ENCODE peak calls at places on chromosome 21, in four cellular contexts. K, E, W and O are unnamed samples.

GRCh38 chr21:44485796-44486195 is 30.5 kb downstream of the LRRC3 start:
- DNase-seq in W (no peak), E (no peak), K (no peak), O (no peak)

GRCh38 chr21:39885119-39885848 is 18.0 kb downstream of the PCP4 start:
- DNase-seq in W (peak), E (no peak), K (no peak), O (no peak)

GRCh38 chr21:34802180-34802899 is 133.5 kb downstream of the CLIC6 start:
- DNase-seq in W (no peak), K (no peak), E (no peak), O (no peak)

GRCh38 chr21:32569261-32570230 is 15.8 kb downstream of the TCP10L start:
- DNase-seq in W (peak), E (peak), K (peak), O (peak)

GRCh38 chr21:41703857-41704501 is 62.9 kb downstream of the RIPK4 start:
- DNase-seq in W (no peak), K (no peak), E (no peak), O (no peak)

GRCh38 chr21:42833859-42834729 is 45.2 kb downstream of the WDR4 start:
- DNase-seq in K (no peak), W (no peak), E (no peak), O (no peak)

GRCh38 chr21:34613679-34614442 is 1.1 kb downstream of the RCAN1 start:
- DNase-seq in W (peak), E (no peak), K (no peak), O (no peak)

GRCh38 chr21:18499761-18500376 is 96.3 kb upstream of the TMPRSS15 start:
- DNase-seq in E (no peak), K (peak), W (no peak), O (peak)

GRCh38 chr21:45115141-45115540 is 40.8 kb downstream of the ADARB1 start:
- DNase-seq in K (no peak), E (no peak), W (no peak), O (no peak)

GRCh38 chr21:46118871-46119564 is 21.1 kb downstream of the COL6A2 start:
- DNase-seq in K (peak), W (no peak), E (no peak), O (peak)

GRCh38 chr21:16978309-16978895 is 534.4 kb upstream of the CXADR start:
- DNase-seq in K (no peak), E (no peak), W (no peak), O (no peak)

GRCh38 chr21:41523175-41523574 is 15.2 kb upstream of the TMPRSS2 start:
- DNase-seq in E (no peak), W (no peak), K (no peak), O (no peak)

GRCh38 chr21:44556879-44557278 is 1.7 kb downstream of the KRTAP10-3 start:
- DNase-seq in E (no peak), K (no peak), W (no peak), O (no peak)

GRCh38 chr21:31731112-31731801 is 661 bp downstream of the SCAF4 start:
- DNase-seq in E (peak), K (peak), W (no peak), O (peak)

GRCh38 chr21:27393726-27394125 is 426.8 kb upstream of the ADAMTS5 start:
- DNase-seq in E (no peak), W (no peak), K (no peak), O (no peak)

GRCh38 chr21:39805983-39806382 is 61.0 kb downstream of the IGSF5 start:
- DNase-seq in K (no peak), W (no peak), E (no peak), O (no peak)

GRCh38 chr21:34598931-34599400 is 15.9 kb downstream of the RCAN1 start:
- DNase-seq in K (no peak), W (peak), E (no peak), O (no peak)

GRCh38 chr21:44930543-44930981 is 9.3 kb upstream of the SLX9 start:
- DNase-seq in E (no peak), K (no peak), W (no peak), O (no peak)

GRCh38 chr21:41369915-41370839 is 8.3 kb downstream of the MX2 start:
- DNase-seq in K (no peak), W (peak), E (no peak), O (no peak)

GRCh38 chr21:36330904-36331303 is 10.9 kb downstream of the MORC3 start:
- DNase-seq in E (no peak), W (peak), K (peak), O (peak)

GRCh38 chr21:29230541-29231275 is 68.0 kb upstream of the BACH1 start:
- DNase-seq in K (no peak), W (no peak), E (no peak), O (peak)

GRCh38 chr21:24896735-24897124 is 710.6 kb downstream of the MRPL39 start:
- DNase-seq in E (no peak), W (no peak), K (no peak), O (no peak)

GRCh38 chr21:44932366-44933181 is 7.3 kb upstream of the SLX9 start:
- DNase-seq in W (peak), E (peak), K (peak), O (peak)

GRCh38 chr21:37367301-37367757 is 756 bp downstream of the DYRK1A start:
- DNase-seq in W (no peak), E (no peak), K (no peak), O (no peak)

GRCh38 chr21:38269567-38269917 is 12.8 kb downstream of the KCNJ15 start:
- DNase-seq in E (no peak), W (no peak), K (no peak), O (no peak)